ENCODE peak calls at places on chromosomes 7 and 10, in eight cellular contexts. M is SW 1271; O is stimulated activated CD4-positive, alpha-beta T cell treated with anti-CD3 and anti-CD28 coated beads, Interleukin-15, amount 100 ng/mL, for 48 hours; X is astrocyte; V is brain pericyte; R is activated naive CD4-positive, alpha-beta T cell; P is fibroblast of lung; W is kidney epithelial cell. I is an unnamed sample.

GRCh38 chr10:125951290-125951689 is 54.9 kb downstream of the FANK1 start:
- DNase-seq in M (no peak), O (no peak), X (no peak), V (no peak), R (no peak), P (no peak), W (no peak), I (no peak)

GRCh38 chr10:13587367-13587766 is 602 bp downstream of the PRPF18 start:
- DNase-seq in M (no peak), O (no peak), X (no peak), V (no peak), R (no peak), P (no peak), W (no peak), I (peak)

GRCh38 chr7:30661926-30662325 is 20.3 kb downstream of the CRHR2 start:
- DNase-seq in M (no peak), O (no peak), X (no peak), V (no peak), R (no peak), P (no peak), W (no peak), I (no peak)

GRCh38 chr7:106010331-106010730 is 47.3 kb downstream of the CDHR3 start:
- DNase-seq in M (no peak), O (no peak), X (peak), V (no peak), R (no peak), P (no peak), W (peak), I (no peak)

GRCh38 chr10:71945819-71946474 is 18.2 kb upstream of the CHST3 start:
- DNase-seq in M (no peak), O (no peak), X (no peak), V (no peak), R (no peak), P (peak), W (no peak), I (no peak)

GRCh38 chr10:29851241-29851640 is 208.1 kb downstream of the JCAD start:
- DNase-seq in M (no peak), O (no peak), X (no peak), V (no peak), R (no peak), P (no peak), W (no peak), I (no peak)

GRCh38 chr10:102678842-102679289 is 34.6 kb downstream of the TRIM8 start:
- DNase-seq in M (no peak), O (no peak), X (no peak), V (peak), R (no peak), P (peak), W (no peak), I (no peak)

GRCh38 chr7:29597266-29597665 is 33.6 kb downstream of the PRR15 start:
- DNase-seq in M (no peak), O (no peak), X (no peak), V (no peak), R (no peak), P (no peak), W (no peak), I (no peak)

GRCh38 chr7:48426966-48427555 is 255.8 kb downstream of the ABCA13 start:
- DNase-seq in M (no peak), O (no peak), X (peak), V (no peak), R (no peak), P (no peak), W (peak), I (no peak)

GRCh38 chr7:81256991-81257390 is 338.1 kb upstream of the SEMA3C start:
- DNase-seq in M (no peak), O (no peak), X (no peak), V (no peak), R (no peak), P (peak), W (no peak), I (no peak)

GRCh38 chr7:50397971-50398324 is 52.2 kb downstream of the FIGNL1 start:
- DNase-seq in M (no peak), O (no peak), X (no peak), V (no peak), R (no peak), P (no peak), W (no peak), I (no peak)

GRCh38 chr7:51067757-51068156 is 248.9 kb downstream of the COBL start:
- DNase-seq in M (no peak), O (no peak), X (peak), V (peak), R (peak), P (peak), W (peak), I (peak)

GRCh38 chr10:79948976-79949722 is at the start of gene SFTPD:
- DNase-seq in M (no peak), O (no peak), X (no peak), V (no peak), R (no peak), P (no peak), W (no peak), I (no peak)

GRCh38 chr10:2296179-2296578 is 558.9 kb upstream of the ADARB2 start:
- DNase-seq in M (no peak), O (no peak), X (no peak), V (no peak), R (no peak), P (no peak), W (no peak), I (no peak)

GRCh38 chr7:23404546-23405239 is 65.6 kb downstream of the IGF2BP3 start:
- DNase-seq in M (no peak), O (no peak), X (peak), V (no peak), R (no peak), P (no peak), W (no peak), I (no peak)

GRCh38 chr7:150410131-150410530 is 31.0 kb downstream of the ZNF775 start:
- DNase-seq in M (no peak), O (no peak), X (no peak), V (no peak), R (no peak), P (no peak), W (no peak), I (no peak)

GRCh38 chr7:117715784-117716445 is 157.3 kb downstream of the CTTNBP2 start:
- DNase-seq in M (no peak), O (no peak), X (peak), V (no peak), R (no peak), P (peak), W (peak), I (no peak)

GRCh38 chr7:37081436-37081835 is 357.1 kb upstream of the AOAH start:
- DNase-seq in M (no peak), O (peak), X (no peak), V (no peak), R (peak), P (no peak), W (no peak), I (no peak)

GRCh38 chr7:74199551-74200355 is 10.1 kb upstream of the LAT2 start:
- DNase-seq in M (no peak), O (no peak), X (peak), V (no peak), R (no peak), P (no peak), W (no peak), I (no peak)

I was measured in central memory CD4-positive, alpha-beta T cell.